ENCODE peak calls at places on chromosome 12, in four cellular contexts. One of them, this sample, is unnamed. For H4K20me1, the result is how much of the 10 kb centered on the place peaks cover.

GRCh38 chr12:112198120-112198733 is 72.9 kb downstream of the TRAFD1 start:
- DNase-seq in HepG2: peak
- DNase-seq in K562: peak
- DNase-seq in H1: peak
- DNase-seq in this sample: peak

GRCh38 chr12:59459966-59460365 is 135.9 kb upstream of the SLC16A7 start:
- DNase-seq in HepG2: no peak
- DNase-seq in K562: no peak
- DNase-seq in H1: no peak
- DNase-seq in this sample: peak

GRCh38 chr12:130097798-130098255 is 64.4 kb upstream of the FZD10 start:
- DNase-seq in HepG2: no peak
- DNase-seq in K562: peak
- DNase-seq in H1: no peak
- DNase-seq in this sample: no peak

GRCh38 chr12:27367078-27367477 is 34.4 kb downstream of the BMAL2 start:
- DNase-seq in HepG2: no peak
- DNase-seq in K562: no peak
- DNase-seq in H1: no peak
- DNase-seq in this sample: peak

GRCh38 chr12:12979731-12980259 is 20.3 kb downstream of the HEBP1 start:
- DNase-seq in HepG2: no peak
- DNase-seq in K562: no peak
- DNase-seq in H1: no peak
- DNase-seq in this sample: peak

GRCh38 chr12:131947482-131948027 is 2.2 kb upstream of the EP400 start:
- DNase-seq in HepG2: no peak
- DNase-seq in K562: no peak
- DNase-seq in H1: no peak
- DNase-seq in this sample: no peak

GRCh38 chr12:89481218-89481914 is 43.2 kb downstream of the GALNT4 start:
- DNase-seq in HepG2: no peak
- DNase-seq in K562: no peak
- DNase-seq in H1: no peak
- DNase-seq in this sample: peak

GRCh38 chr12:130632582-130633174 is 83.4 kb downstream of the RIMBP2 start:
- DNase-seq in HepG2: no peak
- DNase-seq in K562: no peak
- DNase-seq in H1: no peak
- DNase-seq in this sample: no peak

GRCh38 chr12:111437816-111438454 is 32.2 kb downstream of the SH2B3 start:
- DNase-seq in HepG2: no peak
- DNase-seq in K562: peak
- DNase-seq in H1: no peak
- DNase-seq in this sample: peak

GRCh38 chr12:171743-172705 is 41.9 kb downstream of the SLC6A12 start:
- DNase-seq in HepG2: no peak
- DNase-seq in K562: peak
- DNase-seq in H1: no peak
- DNase-seq in this sample: no peak

GRCh38 chr12:101685121-101685520 is 12.3 kb upstream of the CHPT1 start:
- DNase-seq in HepG2: no peak
- DNase-seq in K562: no peak
- DNase-seq in H1: no peak
- DNase-seq in this sample: no peak

GRCh38 chr12:105522166-105522825 is 191.8 kb downstream of the C12orf75 start:
- DNase-seq in HepG2: no peak
- DNase-seq in K562: no peak
- DNase-seq in H1: no peak
- DNase-seq in this sample: peak

GRCh38 chr12:27552886-27553560 is 29.0 kb downstream of the PPFIBP1 start:
- DNase-seq in HepG2: peak
- DNase-seq in K562: no peak
- DNase-seq in H1: no peak
- DNase-seq in this sample: peak

GRCh38 chr12:9133243-9133938 is 17.7 kb upstream of the A2M start:
- DNase-seq in HepG2: no peak
- DNase-seq in K562: no peak
- DNase-seq in H1: no peak
- DNase-seq in this sample: no peak

GRCh38 chr12:31813305-31813704 is 84.5 kb upstream of the AMN1 start:
- DNase-seq in HepG2: peak
- DNase-seq in K562: peak
- DNase-seq in H1: no peak
- DNase-seq in this sample: no peak

GRCh38 chr12:32183646-32184045 is 77.0 kb downstream of the BICD1 start:
- DNase-seq in HepG2: peak
- DNase-seq in K562: peak
- DNase-seq in H1: peak
- DNase-seq in this sample: peak

GRCh38 chr12:131266591-131267467 is 313.1 kb downstream of the ADGRD1 start:
- DNase-seq in HepG2: no peak
- DNase-seq in K562: no peak
- DNase-seq in H1: no peak
- DNase-seq in this sample: no peak

GRCh38 chr12:106288510-106289195 is 13.9 kb upstream of the TCP11L2 start:
- DNase-seq in HepG2: peak
- DNase-seq in K562: peak
- DNase-seq in H1: no peak
- DNase-seq in this sample: peak

GRCh38 chr12:44771485-44771884 is 104.6 kb downstream of the NELL2 start:
- DNase-seq in HepG2: no peak
- DNase-seq in K562: no peak
- DNase-seq in H1: no peak
- DNase-seq in this sample: no peak

GRCh38 chr12:96606646-96607045 is 117.3 kb downstream of the CFAP54 start:
- DNase-seq in HepG2: no peak
- DNase-seq in K562: no peak
- DNase-seq in H1: no peak
- DNase-seq in this sample: no peak

GRCh38 chr12:24797901-24798300 is 151.0 kb downstream of the BCAT1 start:
- DNase-seq in HepG2: no peak
- DNase-seq in K562: no peak
- DNase-seq in H1: no peak
- DNase-seq in this sample: no peak

GRCh38 chr12:119115296-119115905 is 63.3 kb upstream of the HSPB8 start:
- DNase-seq in HepG2: peak
- DNase-seq in K562: peak
- DNase-seq in H1: no peak
- DNase-seq in this sample: peak

GRCh38 chr12:50074936-50075807 is 10.0 kb upstream of the SMARCD1 start:
- DNase-seq in HepG2: peak
- DNase-seq in K562: peak
- DNase-seq in H1: no peak
- DNase-seq in this sample: peak

GRCh38 chr12:90910958-90911357 is 44.0 kb downstream of the CCER1 start:
- DNase-seq in HepG2: no peak
- DNase-seq in K562: no peak
- DNase-seq in H1: no peak
- DNase-seq in this sample: peak

GRCh38 chr12:90905691-90906370 is 49.1 kb downstream of the CCER1 start:
- DNase-seq in HepG2: no peak
- DNase-seq in K562: no peak
- DNase-seq in H1: no peak
- DNase-seq in this sample: peak

GRCh38 chr12:90909069-90909676 is 45.8 kb downstream of the CCER1 start:
- DNase-seq in HepG2: peak
- DNase-seq in K562: peak
- DNase-seq in H1: no peak
- DNase-seq in this sample: peak

GRCh38 chr12:90902596-90902995 is 52.4 kb downstream of the CCER1 start:
- DNase-seq in HepG2: no peak
- DNase-seq in K562: no peak
- DNase-seq in H1: no peak
- DNase-seq in this sample: no peak

GRCh38 chr12:90908465-90908864 is 46.5 kb downstream of the CCER1 start:
- DNase-seq in HepG2: no peak
- DNase-seq in K562: no peak
- DNase-seq in H1: no peak
- DNase-seq in this sample: peak
- TF ChIP-seq MAFK in HepG2: no peak
- TF ChIP-seq MAFK in K562: no peak
- TF ChIP-seq MAFK in H1: no peak
- TF ChIP-seq MAFK in this sample: peak

DNA sequence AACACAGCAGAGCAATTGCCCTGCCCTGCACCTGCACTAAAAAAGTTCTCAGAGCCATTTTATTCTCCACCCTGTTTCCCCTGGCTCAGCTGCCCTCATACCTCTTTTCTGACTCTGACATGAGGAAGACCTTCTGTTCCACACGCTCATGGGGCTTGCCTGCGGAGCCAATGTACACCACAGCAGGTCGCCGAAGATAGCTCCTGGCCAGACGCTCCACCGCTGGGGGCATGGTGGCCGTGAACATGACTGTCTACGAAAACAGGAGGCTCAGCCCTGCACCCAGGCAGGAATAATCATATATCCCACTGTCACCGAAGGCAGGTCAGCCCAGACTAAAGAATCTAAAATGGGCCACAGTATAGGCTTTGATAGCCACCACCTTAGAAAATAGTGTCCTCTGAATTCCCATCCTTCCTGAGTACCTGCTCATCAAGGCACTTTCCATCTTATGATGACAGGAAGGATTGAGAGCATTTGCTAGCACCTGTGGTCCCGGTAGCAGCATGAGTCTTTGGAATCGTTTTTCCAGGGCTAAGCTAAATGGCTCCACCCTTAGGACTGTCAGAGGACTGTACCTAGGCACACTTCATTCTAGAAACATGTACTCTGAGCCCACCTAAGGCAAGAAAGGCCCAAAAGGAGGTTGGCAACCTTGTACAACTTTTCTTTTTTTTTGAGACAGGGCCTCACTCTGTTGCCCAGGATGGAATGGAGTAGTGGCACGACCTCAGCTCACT is 14.2 kb downstream of the CACNB3 start:
- DNase-seq in HepG2: no peak
- DNase-seq in K562: no peak
- DNase-seq in H1: no peak
- DNase-seq in this sample: no peak
- H4K20me1 ChIP-seq in HepG2: under half
- H4K20me1 ChIP-seq in K562: under half
- H4K20me1 ChIP-seq in H1: under half
- H4K20me1 ChIP-seq in this sample: under half

GRCh38 chr12:6961278-6961694 is 9.2 kb downstream of the PHB2 start:
- DNase-seq in HepG2: no peak
- DNase-seq in K562: peak
- DNase-seq in H1: no peak
- DNase-seq in this sample: no peak
- TF ChIP-seq MAFK in HepG2: no peak
- TF ChIP-seq MAFK in K562: no peak
- TF ChIP-seq MAFK in H1: no peak
- TF ChIP-seq MAFK in this sample: no peak

GRCh38 chr12:19166387-19166786 is 36.9 kb downstream of the PLEKHA5 start:
- DNase-seq in HepG2: no peak
- DNase-seq in K562: no peak
- DNase-seq in H1: no peak
- DNase-seq in this sample: no peak
- H4K20me1 ChIP-seq in HepG2: under half
- H4K20me1 ChIP-seq in K562: under half
- H4K20me1 ChIP-seq in H1: under half
- H4K20me1 ChIP-seq in this sample: under half

GRCh38 chr12:7310070-7310469 is 6.2 kb downstream of the ACSM4 start:
- DNase-seq in HepG2: no peak
- DNase-seq in K562: no peak
- DNase-seq in H1: no peak
- DNase-seq in this sample: no peak
- TF ChIP-seq MAFK in HepG2: no peak
- TF ChIP-seq MAFK in K562: no peak
- TF ChIP-seq MAFK in H1: no peak
- TF ChIP-seq MAFK in this sample: no peak

DNA sequence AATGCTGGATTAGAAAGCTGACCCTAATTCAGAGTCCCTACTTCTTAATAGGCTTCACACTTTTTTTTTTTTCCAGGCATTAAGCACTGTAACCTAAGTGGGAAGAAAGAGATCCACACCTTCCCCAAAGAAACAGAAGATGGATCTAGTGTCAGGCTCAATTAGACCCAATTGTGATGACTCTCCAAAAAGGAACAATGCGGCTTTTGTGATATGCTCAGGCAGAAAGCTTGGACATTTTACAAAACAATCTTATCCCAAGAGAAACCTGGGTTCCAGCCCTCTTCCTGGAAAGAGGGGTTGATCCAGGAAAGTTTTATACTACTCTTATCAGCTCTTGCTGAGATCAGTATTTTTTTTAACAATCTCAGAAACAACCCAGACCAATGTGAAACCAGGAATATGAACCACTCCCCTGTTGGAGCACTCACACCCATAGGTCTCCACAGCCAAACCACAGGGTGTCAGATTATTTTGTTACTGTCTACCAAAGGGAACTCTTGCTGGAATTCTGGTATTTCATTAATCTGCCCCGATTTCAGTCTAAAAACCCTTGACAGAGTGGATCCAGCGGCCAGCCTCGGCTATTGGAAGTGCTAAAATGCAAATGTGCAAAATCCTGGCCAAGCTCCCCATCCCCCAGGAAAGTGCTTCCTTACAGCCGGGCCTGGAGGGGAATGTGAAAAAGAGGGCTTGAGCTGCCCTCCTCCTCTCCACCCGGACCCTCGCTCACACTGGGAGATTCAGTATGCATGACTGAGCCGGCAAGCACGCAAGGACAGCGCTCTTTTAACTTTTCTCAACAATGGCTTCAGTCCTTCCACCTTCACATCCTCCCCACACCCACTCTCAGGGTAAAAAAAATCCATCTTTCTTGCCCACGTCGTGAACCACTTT is 4.0 kb downstream of the FBXL14 start:
- DNase-seq in HepG2: no peak
- DNase-seq in K562: no peak
- DNase-seq in H1: no peak
- DNase-seq in this sample: peak
- H4K20me1 ChIP-seq in HepG2: under half
- H4K20me1 ChIP-seq in K562: under half
- H4K20me1 ChIP-seq in H1: under half
- H4K20me1 ChIP-seq in this sample: half or more

DNA sequence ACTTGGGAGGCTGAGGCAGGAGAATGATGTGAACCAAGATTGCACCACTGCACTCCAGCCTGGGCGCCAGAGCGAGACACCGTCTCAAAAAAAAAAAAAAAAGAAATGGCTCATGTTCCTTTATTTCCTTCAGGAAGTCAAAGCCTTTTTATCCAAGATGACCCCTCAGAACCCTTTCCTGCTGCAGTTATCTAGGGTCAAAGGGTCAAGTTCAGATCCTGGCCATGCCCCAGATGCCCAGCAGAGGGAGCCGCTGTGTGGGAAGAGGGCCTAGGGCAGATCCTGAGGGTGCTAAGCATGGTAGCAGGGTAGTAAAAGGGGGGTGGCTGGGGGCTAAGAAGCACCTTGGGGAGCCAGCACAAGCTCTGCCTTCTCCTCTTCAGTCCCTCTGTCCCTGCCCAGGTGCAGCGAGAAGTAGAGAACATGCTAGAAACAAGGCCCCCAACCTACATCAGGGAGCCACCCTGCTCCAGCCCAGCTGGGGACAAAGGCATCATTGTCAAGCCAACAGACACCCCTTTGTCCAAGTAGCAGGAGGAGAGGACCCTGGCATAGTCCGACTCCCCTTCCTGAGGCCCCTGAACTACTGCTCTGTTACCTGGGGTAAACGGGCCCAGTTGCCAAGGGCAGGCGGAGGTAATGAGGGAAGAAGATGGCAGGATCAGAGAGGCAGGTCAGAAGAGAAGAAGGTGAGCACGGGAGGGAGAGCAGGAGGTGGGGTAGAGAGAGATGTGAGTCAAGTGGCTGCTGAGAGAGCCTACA is 6.5 kb downstream of the NFE2 start:
- DNase-seq in HepG2: peak
- DNase-seq in K562: peak
- DNase-seq in H1: no peak
- DNase-seq in this sample: no peak
- TF ChIP-seq MAFK in HepG2: no peak
- TF ChIP-seq MAFK in K562: no peak
- TF ChIP-seq MAFK in H1: no peak
- TF ChIP-seq MAFK in this sample: no peak

This sample was measured in IMR-90.